ENCODE peak calls at places on chromosome 1, in seven cellular contexts. One of them, this sample, is unnamed.

GRCh38 chr1:226664413-226665101 is 74.5 kb downstream of the ITPKB start:
- DNase-seq in stimulated activated naive B cell treated with anti-CD40 and anti-IgM and Interleukin-4, amounts not matched to agents 10 μg/mL and 1 μg/mL and 100 μg/mL, for 72 hours: no peak
- DNase-seq in CD4-positive, alpha-beta T cell: no peak
- DNase-seq in hippocampal formation: no peak
- DNase-seq in CD8-positive, alpha-beta memory T cell: no peak
- DNase-seq in HCT116: no peak
- DNase-seq in NCI-H2029: no peak
- DNase-seq in this sample: no peak

GRCh38 chr1:12472798-12473551 is 145.0 kb downstream of the DHRS3 start:
- DNase-seq in stimulated activated naive B cell treated with anti-CD40 and anti-IgM and Interleukin-4, amounts not matched to agents 10 μg/mL and 1 μg/mL and 100 μg/mL, for 72 hours: peak
- DNase-seq in CD4-positive, alpha-beta T cell: peak
- DNase-seq in hippocampal formation: no peak
- DNase-seq in CD8-positive, alpha-beta memory T cell: peak
- DNase-seq in HCT116: no peak
- DNase-seq in NCI-H2029: no peak
- DNase-seq in this sample: no peak

GRCh38 chr1:9004731-9005708 is 21.2 kb downstream of the SLC2A7 start:
- DNase-seq in stimulated activated naive B cell treated with anti-CD40 and anti-IgM and Interleukin-4, amounts not matched to agents 10 μg/mL and 1 μg/mL and 100 μg/mL, for 72 hours: peak
- DNase-seq in CD4-positive, alpha-beta T cell: peak
- DNase-seq in hippocampal formation: peak
- DNase-seq in CD8-positive, alpha-beta memory T cell: peak
- DNase-seq in HCT116: peak
- DNase-seq in NCI-H2029: peak
- DNase-seq in this sample: peak

GRCh38 chr1:80258659-80259058 is 1252.1 kb upstream of the ADGRL4 start:
- DNase-seq in stimulated activated naive B cell treated with anti-CD40 and anti-IgM and Interleukin-4, amounts not matched to agents 10 μg/mL and 1 μg/mL and 100 μg/mL, for 72 hours: no peak
- DNase-seq in CD4-positive, alpha-beta T cell: no peak
- DNase-seq in hippocampal formation: no peak
- DNase-seq in CD8-positive, alpha-beta memory T cell: no peak
- DNase-seq in HCT116: no peak
- DNase-seq in NCI-H2029: no peak
- DNase-seq in this sample: no peak

GRCh38 chr1:174023438-174023837 is 1.3 kb upstream of the RC3H1 start:
- DNase-seq in stimulated activated naive B cell treated with anti-CD40 and anti-IgM and Interleukin-4, amounts not matched to agents 10 μg/mL and 1 μg/mL and 100 μg/mL, for 72 hours: no peak
- DNase-seq in CD4-positive, alpha-beta T cell: no peak
- DNase-seq in hippocampal formation: no peak
- DNase-seq in CD8-positive, alpha-beta memory T cell: no peak
- DNase-seq in HCT116: peak
- DNase-seq in NCI-H2029: peak
- DNase-seq in this sample: no peak

GRCh38 chr1:176785046-176785445 is 322.1 kb downstream of the PAPPA2 start:
- DNase-seq in stimulated activated naive B cell treated with anti-CD40 and anti-IgM and Interleukin-4, amounts not matched to agents 10 μg/mL and 1 μg/mL and 100 μg/mL, for 72 hours: no peak
- DNase-seq in CD4-positive, alpha-beta T cell: no peak
- DNase-seq in hippocampal formation: no peak
- DNase-seq in CD8-positive, alpha-beta memory T cell: no peak
- DNase-seq in HCT116: no peak
- DNase-seq in NCI-H2029: no peak
- DNase-seq in this sample: no peak

GRCh38 chr1:157104598-157105293 is 5.1 kb upstream of the ETV3L start:
- DNase-seq in stimulated activated naive B cell treated with anti-CD40 and anti-IgM and Interleukin-4, amounts not matched to agents 10 μg/mL and 1 μg/mL and 100 μg/mL, for 72 hours: no peak
- DNase-seq in CD4-positive, alpha-beta T cell: no peak
- DNase-seq in hippocampal formation: no peak
- DNase-seq in CD8-positive, alpha-beta memory T cell: no peak
- DNase-seq in HCT116: no peak
- DNase-seq in NCI-H2029: no peak
- DNase-seq in this sample: no peak

GRCh38 chr1:95640746-95641145 is 406.7 kb downstream of the RWDD3 start:
- DNase-seq in stimulated activated naive B cell treated with anti-CD40 and anti-IgM and Interleukin-4, amounts not matched to agents 10 μg/mL and 1 μg/mL and 100 μg/mL, for 72 hours: no peak
- DNase-seq in CD4-positive, alpha-beta T cell: no peak
- DNase-seq in hippocampal formation: no peak
- DNase-seq in CD8-positive, alpha-beta memory T cell: no peak
- DNase-seq in HCT116: no peak
- DNase-seq in NCI-H2029: peak
- DNase-seq in this sample: peak

GRCh38 chr1:22806584-22806983 is 95.9 kb downstream of the EPHB2 start:
- DNase-seq in stimulated activated naive B cell treated with anti-CD40 and anti-IgM and Interleukin-4, amounts not matched to agents 10 μg/mL and 1 μg/mL and 100 μg/mL, for 72 hours: no peak
- DNase-seq in CD4-positive, alpha-beta T cell: no peak
- DNase-seq in hippocampal formation: peak
- DNase-seq in CD8-positive, alpha-beta memory T cell: no peak
- DNase-seq in HCT116: no peak
- DNase-seq in NCI-H2029: no peak
- DNase-seq in this sample: peak

GRCh38 chr1:107622975-107623374 is 342.0 kb downstream of the VAV3 start:
- DNase-seq in stimulated activated naive B cell treated with anti-CD40 and anti-IgM and Interleukin-4, amounts not matched to agents 10 μg/mL and 1 μg/mL and 100 μg/mL, for 72 hours: no peak
- DNase-seq in CD4-positive, alpha-beta T cell: no peak
- DNase-seq in hippocampal formation: no peak
- DNase-seq in CD8-positive, alpha-beta memory T cell: no peak
- DNase-seq in HCT116: no peak
- DNase-seq in NCI-H2029: no peak
- DNase-seq in this sample: no peak

GRCh38 chr1:247209306-247209900 is 37.6 kb upstream of the ZNF124 start:
- DNase-seq in stimulated activated naive B cell treated with anti-CD40 and anti-IgM and Interleukin-4, amounts not matched to agents 10 μg/mL and 1 μg/mL and 100 μg/mL, for 72 hours: no peak
- DNase-seq in CD4-positive, alpha-beta T cell: no peak
- DNase-seq in hippocampal formation: no peak
- DNase-seq in CD8-positive, alpha-beta memory T cell: no peak
- DNase-seq in HCT116: no peak
- DNase-seq in NCI-H2029: no peak
- DNase-seq in this sample: no peak

GRCh38 chr1:179253286-179253972 is 24.0 kb upstream of the ABL2 start:
- DNase-seq in stimulated activated naive B cell treated with anti-CD40 and anti-IgM and Interleukin-4, amounts not matched to agents 10 μg/mL and 1 μg/mL and 100 μg/mL, for 72 hours: no peak
- DNase-seq in CD4-positive, alpha-beta T cell: no peak
- DNase-seq in hippocampal formation: no peak
- DNase-seq in CD8-positive, alpha-beta memory T cell: no peak
- DNase-seq in HCT116: no peak
- DNase-seq in NCI-H2029: no peak
- DNase-seq in this sample: no peak

GRCh38 chr1:14552246-14552970 is 46.1 kb upstream of the KAZN start:
- DNase-seq in stimulated activated naive B cell treated with anti-CD40 and anti-IgM and Interleukin-4, amounts not matched to agents 10 μg/mL and 1 μg/mL and 100 μg/mL, for 72 hours: no peak
- DNase-seq in CD4-positive, alpha-beta T cell: no peak
- DNase-seq in hippocampal formation: peak
- DNase-seq in CD8-positive, alpha-beta memory T cell: no peak
- DNase-seq in HCT116: no peak
- DNase-seq in NCI-H2029: no peak
- DNase-seq in this sample: no peak

GRCh38 chr1:208243522-208243850 is 698 bp downstream of the PLXNA2 start:
- DNase-seq in stimulated activated naive B cell treated with anti-CD40 and anti-IgM and Interleukin-4, amounts not matched to agents 10 μg/mL and 1 μg/mL and 100 μg/mL, for 72 hours: no peak
- DNase-seq in CD4-positive, alpha-beta T cell: no peak
- DNase-seq in hippocampal formation: no peak
- DNase-seq in CD8-positive, alpha-beta memory T cell: no peak
- DNase-seq in HCT116: no peak
- DNase-seq in NCI-H2029: no peak
- DNase-seq in this sample: no peak

GRCh38 chr1:218591966-218592365 is 246.8 kb downstream of the TGFB2 start:
- DNase-seq in stimulated activated naive B cell treated with anti-CD40 and anti-IgM and Interleukin-4, amounts not matched to agents 10 μg/mL and 1 μg/mL and 100 μg/mL, for 72 hours: no peak
- DNase-seq in CD4-positive, alpha-beta T cell: no peak
- DNase-seq in hippocampal formation: no peak
- DNase-seq in CD8-positive, alpha-beta memory T cell: no peak
- DNase-seq in HCT116: no peak
- DNase-seq in NCI-H2029: no peak
- DNase-seq in this sample: no peak

GRCh38 chr1:227785812-227786608 is 29.5 kb upstream of the PRSS38 start:
- DNase-seq in stimulated activated naive B cell treated with anti-CD40 and anti-IgM and Interleukin-4, amounts not matched to agents 10 μg/mL and 1 μg/mL and 100 μg/mL, for 72 hours: no peak
- DNase-seq in CD4-positive, alpha-beta T cell: no peak
- DNase-seq in hippocampal formation: no peak
- DNase-seq in CD8-positive, alpha-beta memory T cell: no peak
- DNase-seq in HCT116: no peak
- DNase-seq in NCI-H2029: no peak
- DNase-seq in this sample: no peak

GRCh38 chr1:165895451-165895871 is 68.0 kb downstream of the UCK2 start:
- DNase-seq in stimulated activated naive B cell treated with anti-CD40 and anti-IgM and Interleukin-4, amounts not matched to agents 10 μg/mL and 1 μg/mL and 100 μg/mL, for 72 hours: no peak
- DNase-seq in CD4-positive, alpha-beta T cell: no peak
- DNase-seq in hippocampal formation: no peak
- DNase-seq in CD8-positive, alpha-beta memory T cell: no peak
- DNase-seq in HCT116: no peak
- DNase-seq in NCI-H2029: no peak
- DNase-seq in this sample: no peak

GRCh38 chr1:198890531-198890930 is 251.7 kb downstream of the PTPRC start:
- DNase-seq in stimulated activated naive B cell treated with anti-CD40 and anti-IgM and Interleukin-4, amounts not matched to agents 10 μg/mL and 1 μg/mL and 100 μg/mL, for 72 hours: no peak
- DNase-seq in CD4-positive, alpha-beta T cell: no peak
- DNase-seq in hippocampal formation: no peak
- DNase-seq in CD8-positive, alpha-beta memory T cell: no peak
- DNase-seq in HCT116: no peak
- DNase-seq in NCI-H2029: no peak
- DNase-seq in this sample: no peak

GRCh38 chr1:22773981-22774471 is 63.4 kb downstream of the EPHB2 start:
- DNase-seq in stimulated activated naive B cell treated with anti-CD40 and anti-IgM and Interleukin-4, amounts not matched to agents 10 μg/mL and 1 μg/mL and 100 μg/mL, for 72 hours: no peak
- DNase-seq in CD4-positive, alpha-beta T cell: no peak
- DNase-seq in hippocampal formation: peak
- DNase-seq in CD8-positive, alpha-beta memory T cell: no peak
- DNase-seq in HCT116: no peak
- DNase-seq in NCI-H2029: no peak
- DNase-seq in this sample: no peak

GRCh38 chr1:235009074-235009473 is 119.6 kb downstream of the TOMM20 start:
- DNase-seq in stimulated activated naive B cell treated with anti-CD40 and anti-IgM and Interleukin-4, amounts not matched to agents 10 μg/mL and 1 μg/mL and 100 μg/mL, for 72 hours: no peak
- DNase-seq in CD4-positive, alpha-beta T cell: no peak
- DNase-seq in hippocampal formation: no peak
- DNase-seq in CD8-positive, alpha-beta memory T cell: no peak
- DNase-seq in HCT116: no peak
- DNase-seq in NCI-H2029: no peak
- DNase-seq in this sample: no peak

GRCh38 chr1:21239181-21239580 is 51.1 kb downstream of the ECE1 start:
- DNase-seq in stimulated activated naive B cell treated with anti-CD40 and anti-IgM and Interleukin-4, amounts not matched to agents 10 μg/mL and 1 μg/mL and 100 μg/mL, for 72 hours: no peak
- DNase-seq in CD4-positive, alpha-beta T cell: no peak
- DNase-seq in hippocampal formation: no peak
- DNase-seq in CD8-positive, alpha-beta memory T cell: no peak
- DNase-seq in HCT116: no peak
- DNase-seq in NCI-H2029: no peak
- DNase-seq in this sample: no peak

GRCh38 chr1:90487040-90487439 is 230.1 kb downstream of the BARHL2 start:
- DNase-seq in stimulated activated naive B cell treated with anti-CD40 and anti-IgM and Interleukin-4, amounts not matched to agents 10 μg/mL and 1 μg/mL and 100 μg/mL, for 72 hours: no peak
- DNase-seq in CD4-positive, alpha-beta T cell: no peak
- DNase-seq in hippocampal formation: no peak
- DNase-seq in CD8-positive, alpha-beta memory T cell: no peak
- DNase-seq in HCT116: no peak
- DNase-seq in NCI-H2029: no peak
- DNase-seq in this sample: no peak

GRCh38 chr1:181656491-181656890 is 173.2 kb downstream of the CACNA1E start:
- DNase-seq in stimulated activated naive B cell treated with anti-CD40 and anti-IgM and Interleukin-4, amounts not matched to agents 10 μg/mL and 1 μg/mL and 100 μg/mL, for 72 hours: no peak
- DNase-seq in CD4-positive, alpha-beta T cell: no peak
- DNase-seq in hippocampal formation: no peak
- DNase-seq in CD8-positive, alpha-beta memory T cell: no peak
- DNase-seq in HCT116: no peak
- DNase-seq in NCI-H2029: no peak
- DNase-seq in this sample: no peak

GRCh38 chr1:151310986-151311385 is 16.2 kb downstream of the PI4KB start:
- DNase-seq in stimulated activated naive B cell treated with anti-CD40 and anti-IgM and Interleukin-4, amounts not matched to agents 10 μg/mL and 1 μg/mL and 100 μg/mL, for 72 hours: no peak
- DNase-seq in CD4-positive, alpha-beta T cell: no peak
- DNase-seq in hippocampal formation: no peak
- DNase-seq in CD8-positive, alpha-beta memory T cell: no peak
- DNase-seq in HCT116: no peak
- DNase-seq in NCI-H2029: no peak
- DNase-seq in this sample: no peak

GRCh38 chr1:225253784-225254183 is 174.1 kb downstream of the LBR start:
- DNase-seq in stimulated activated naive B cell treated with anti-CD40 and anti-IgM and Interleukin-4, amounts not matched to agents 10 μg/mL and 1 μg/mL and 100 μg/mL, for 72 hours: no peak
- DNase-seq in CD4-positive, alpha-beta T cell: no peak
- DNase-seq in hippocampal formation: no peak
- DNase-seq in CD8-positive, alpha-beta memory T cell: no peak
- DNase-seq in HCT116: no peak
- DNase-seq in NCI-H2029: no peak
- DNase-seq in this sample: no peak

GRCh38 chr1:2345297-2346075 is 45.9 kb downstream of the MORN1 start:
- DNase-seq in stimulated activated naive B cell treated with anti-CD40 and anti-IgM and Interleukin-4, amounts not matched to agents 10 μg/mL and 1 μg/mL and 100 μg/mL, for 72 hours: no peak
- DNase-seq in CD4-positive, alpha-beta T cell: peak
- DNase-seq in hippocampal formation: no peak
- DNase-seq in CD8-positive, alpha-beta memory T cell: no peak
- DNase-seq in HCT116: no peak
- DNase-seq in NCI-H2029: no peak
- DNase-seq in this sample: no peak

GRCh38 chr1:226466301-226466700 is 58.4 kb upstream of the PARP1 start:
- DNase-seq in stimulated activated naive B cell treated with anti-CD40 and anti-IgM and Interleukin-4, amounts not matched to agents 10 μg/mL and 1 μg/mL and 100 μg/mL, for 72 hours: no peak
- DNase-seq in CD4-positive, alpha-beta T cell: no peak
- DNase-seq in hippocampal formation: no peak
- DNase-seq in CD8-positive, alpha-beta memory T cell: no peak
- DNase-seq in HCT116: no peak
- DNase-seq in NCI-H2029: no peak
- DNase-seq in this sample: no peak

GRCh38 chr1:30998887-30999286 is 66.6 kb downstream of the PUM1 start:
- DNase-seq in stimulated activated naive B cell treated with anti-CD40 and anti-IgM and Interleukin-4, amounts not matched to agents 10 μg/mL and 1 μg/mL and 100 μg/mL, for 72 hours: no peak
- DNase-seq in CD4-positive, alpha-beta T cell: no peak
- DNase-seq in hippocampal formation: no peak
- DNase-seq in CD8-positive, alpha-beta memory T cell: no peak
- DNase-seq in HCT116: no peak
- DNase-seq in NCI-H2029: no peak
- DNase-seq in this sample: no peak

GRCh38 chr1:107264561-107264960 is 123.7 kb downstream of the NTNG1 start:
- DNase-seq in stimulated activated naive B cell treated with anti-CD40 and anti-IgM and Interleukin-4, amounts not matched to agents 10 μg/mL and 1 μg/mL and 100 μg/mL, for 72 hours: no peak
- DNase-seq in CD4-positive, alpha-beta T cell: no peak
- DNase-seq in hippocampal formation: no peak
- DNase-seq in CD8-positive, alpha-beta memory T cell: no peak
- DNase-seq in HCT116: no peak
- DNase-seq in NCI-H2029: no peak
- DNase-seq in this sample: no peak

GRCh38 chr1:179083031-179083345 is 1.1 kb downstream of the TOR3A start:
- DNase-seq in stimulated activated naive B cell treated with anti-CD40 and anti-IgM and Interleukin-4, amounts not matched to agents 10 μg/mL and 1 μg/mL and 100 μg/mL, for 72 hours: no peak
- DNase-seq in CD4-positive, alpha-beta T cell: no peak
- DNase-seq in hippocampal formation: no peak
- DNase-seq in CD8-positive, alpha-beta memory T cell: peak
- DNase-seq in HCT116: no peak
- DNase-seq in NCI-H2029: no peak
- DNase-seq in this sample: no peak

GRCh38 chr1:27668121-27668807 is 3.7 kb downstream of the IFI6 start:
- DNase-seq in stimulated activated naive B cell treated with anti-CD40 and anti-IgM and Interleukin-4, amounts not matched to agents 10 μg/mL and 1 μg/mL and 100 μg/mL, for 72 hours: no peak
- DNase-seq in CD4-positive, alpha-beta T cell: no peak
- DNase-seq in hippocampal formation: no peak
- DNase-seq in CD8-positive, alpha-beta memory T cell: no peak
- DNase-seq in HCT116: no peak
- DNase-seq in NCI-H2029: no peak
- DNase-seq in this sample: no peak

This sample was measured in NCI-H1092.